ENCODE peak calls at places on chromosomes 11 and 22, in four cellular contexts. One of them, this sample, is unnamed.

GRCh38 chr11:109089144-109089543 is 332.8 kb upstream of the C11orf87 start:
- DNase-seq in IMR-90: no peak
- DNase-seq in H1: no peak
- DNase-seq in mesendoderm: no peak
- DNase-seq in this sample: no peak

GRCh38 chr22:48045369-48045768 is 1282.9 kb downstream of the TBC1D22A start:
- DNase-seq in H1: no peak
- DNase-seq in mesendoderm: no peak
- DNase-seq in IMR-90: no peak
- DNase-seq in this sample: no peak

GRCh38 chr22:31038686-31039085 is 42.4 kb upstream of the SMTN start:
- DNase-seq in IMR-90: no peak
- DNase-seq in mesendoderm: no peak
- DNase-seq in H1: no peak
- DNase-seq in this sample: no peak

GRCh38 chr11:68211546-68211945 is 1.6 kb downstream of the KMT5B start:
- DNase-seq in mesendoderm: no peak
- DNase-seq in H1: no peak
- DNase-seq in IMR-90: no peak
- DNase-seq in this sample: no peak

GRCh38 chr11:9264381-9265210 is 554 bp downstream of the DENND5A start:
- DNase-seq in mesendoderm: peak
- DNase-seq in IMR-90: peak
- DNase-seq in H1: peak
- DNase-seq in this sample: peak

GRCh38 chr11:65429724-65430405 is 7.3 kb downstream of the NEAT1 start:
- DNase-seq in IMR-90: peak
- DNase-seq in mesendoderm: no peak
- DNase-seq in H1: no peak
- DNase-seq in this sample: peak

GRCh38 chr11:4680341-4680740 is 17.3 kb downstream of the OR51E2 start:
- DNase-seq in mesendoderm: no peak
- DNase-seq in H1: no peak
- DNase-seq in IMR-90: no peak
- DNase-seq in this sample: no peak

GRCh38 chr11:494761-495536 is 12.1 kb downstream of the RNH1 start:
- DNase-seq in IMR-90: no peak
- DNase-seq in mesendoderm: no peak
- DNase-seq in H1: peak
- DNase-seq in this sample: no peak

GRCh38 chr11:68113986-68114385 is 7.2 kb downstream of the CHKA start:
- DNase-seq in H1: no peak
- DNase-seq in mesendoderm: no peak
- DNase-seq in IMR-90: peak
- DNase-seq in this sample: peak

GRCh38 chr11:128555606-128556005 is 31.8 kb downstream of the ETS1 start:
- DNase-seq in H1: no peak
- DNase-seq in mesendoderm: peak
- DNase-seq in IMR-90: no peak
- DNase-seq in this sample: peak

GRCh38 chr11:8266246-8267241 is 2.9 kb upstream of the LMO1 start:
- DNase-seq in IMR-90: no peak
- DNase-seq in mesendoderm: no peak
- DNase-seq in H1: no peak
- DNase-seq in this sample: no peak

GRCh38 chr11:62573006-62573591 is 592 bp downstream of the EEF1G start:
- DNase-seq in IMR-90: no peak
- DNase-seq in mesendoderm: peak
- DNase-seq in H1: no peak
- DNase-seq in this sample: peak

GRCh38 chr22:19806213-19807160 is 45.9 kb downstream of the TBX1 start:
- DNase-seq in IMR-90: no peak
- DNase-seq in H1: no peak
- DNase-seq in mesendoderm: no peak
- DNase-seq in this sample: no peak

GRCh38 chr11:75562048-75562835 is at the start of gene SERPINH1:
- DNase-seq in mesendoderm: peak
- DNase-seq in H1: peak
- DNase-seq in IMR-90: peak
- DNase-seq in this sample: peak

DNA sequence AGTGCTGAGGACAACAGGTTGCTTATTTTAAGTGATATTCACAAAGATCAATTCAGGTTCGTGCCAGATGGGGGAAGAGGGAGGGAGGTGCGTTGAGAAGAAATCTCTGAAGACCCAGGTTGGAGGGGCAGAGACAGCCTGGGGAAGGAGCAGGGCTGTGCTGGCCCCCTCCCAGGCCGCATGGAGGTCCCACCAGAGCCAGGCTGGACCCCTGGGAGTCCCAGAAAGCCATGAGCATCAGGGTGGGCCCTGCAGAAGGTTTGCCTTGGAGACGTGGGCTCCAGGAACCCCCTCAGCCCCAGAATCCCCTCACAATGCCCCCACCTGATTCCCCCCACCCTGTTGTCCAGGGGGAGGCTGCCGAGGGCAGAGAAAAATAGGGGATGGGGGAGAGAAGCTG is 47.3 kb downstream of the IGLL1 start:
- DNase-seq in mesendoderm: no peak
- DNase-seq in IMR-90: no peak
- DNase-seq in H1: no peak
- DNase-seq in this sample: no peak
- H3K4me3 ChIP-seq in mesendoderm: no peak
- H3K4me3 ChIP-seq in IMR-90: no peak
- H3K4me3 ChIP-seq in H1: no peak
- H3K4me3 ChIP-seq in this sample: no peak

GRCh38 chr11:126193038-126193478 is 18.4 kb downstream of the RPUSD4 start:
- DNase-seq in H1: no peak
- DNase-seq in IMR-90: no peak
- DNase-seq in mesendoderm: no peak
- DNase-seq in this sample: no peak
- H2BK120ac ChIP-seq in H1: no peak
- H2BK120ac ChIP-seq in IMR-90: no peak
- H2BK120ac ChIP-seq in mesendoderm: no peak
- H2BK120ac ChIP-seq in this sample: no peak

DNA sequence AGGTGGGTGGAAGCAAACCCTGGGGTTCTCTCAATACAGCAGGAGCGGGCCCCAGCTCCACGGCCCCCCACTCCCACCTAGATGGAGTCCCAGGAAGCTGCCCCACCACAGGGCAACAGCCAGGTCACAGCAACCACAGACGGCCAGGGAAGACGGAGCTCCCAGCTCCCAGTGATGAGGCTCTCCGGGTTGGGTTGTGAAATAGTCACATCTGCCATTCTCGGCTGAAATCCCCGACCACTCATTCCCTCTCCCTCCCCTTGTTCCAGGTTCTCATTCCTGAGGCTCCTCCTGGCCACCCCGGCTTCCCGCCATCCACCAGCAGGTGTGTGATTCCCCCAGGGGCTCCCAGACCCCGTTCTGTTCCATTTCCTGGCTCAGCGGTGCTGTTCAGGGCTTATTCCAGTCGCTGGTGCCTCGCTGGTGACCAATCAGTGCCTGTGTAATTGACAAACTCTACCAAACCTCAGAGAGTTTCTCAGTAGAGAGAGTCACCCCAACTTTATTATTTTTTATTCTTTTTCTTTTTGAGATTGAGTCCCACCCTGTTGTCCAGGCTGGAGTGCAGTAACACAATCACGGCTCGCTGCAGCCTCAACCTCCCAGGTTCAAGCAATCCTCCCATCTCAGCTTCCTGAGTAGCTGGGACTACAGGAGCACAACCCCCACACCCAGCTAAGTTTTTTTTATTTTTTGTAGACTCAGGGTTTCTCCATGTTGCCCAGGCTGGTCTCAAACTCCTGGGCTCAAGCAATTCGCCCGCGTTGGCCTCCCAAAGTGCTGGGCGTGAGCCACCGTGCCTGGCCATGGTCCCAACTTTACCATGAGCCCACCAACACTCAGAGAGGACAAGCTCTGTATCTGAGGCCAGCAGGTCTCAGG is 63.2 kb downstream of the SHANK2 start:
- DNase-seq in IMR-90: no peak
- DNase-seq in mesendoderm: no peak
- DNase-seq in H1: no peak
- DNase-seq in this sample: no peak
- H3K23ac ChIP-seq in IMR-90: no peak
- H3K23ac ChIP-seq in mesendoderm: no peak
- H3K23ac ChIP-seq in H1: no peak
- H3K23ac ChIP-seq in this sample: no peak

GRCh38 chr11:3169952-3170755 is 5.0 kb upstream of the OSBPL5 start:
- DNase-seq in mesendoderm: no peak
- DNase-seq in H1: no peak
- DNase-seq in IMR-90: peak
- DNase-seq in this sample: no peak
- H3K4me3 ChIP-seq in mesendoderm: no peak
- H3K4me3 ChIP-seq in H1: no peak
- H3K4me3 ChIP-seq in IMR-90: peak
- H3K4me3 ChIP-seq in this sample: peak